ENCODE peak calls at places on chromosomes 16 and 17, in six cellular contexts. W is foreskin fibroblast, B is brain microvascular endothelial cell, E is K562, N is PC-3, C is fibroblast of pulmonary artery. R is an unnamed sample.

GRCh38 chr17:42199411-42200011 is 5.2 kb upstream of the GHDC start:
- DNase-seq in E (peak; percentile 54), W (no peak), N (no peak), B (no peak), C (no peak), R (no peak)

GRCh38 chr17:16407911-16408588 is 7.3 kb upstream of the TRPV2 start:
- DNase-seq in W (peak; percentile 59), B (peak; percentile 52), E (peak; percentile 74), C (peak; percentile 63), N (peak; percentile 47), R (no peak)

GRCh38 chr17:61248399-61248798 is 151.2 kb upstream of the TBX2 start:
- DNase-seq in N (peak; percentile 25), E (no peak), W (peak; percentile 60), C (peak; percentile 34), B (no peak), R (no peak)

GRCh38 chr17:30291571-30292489 is at the start of gene BLMH:
- DNase-seq in W (peak; percentile 86), C (peak; percentile 84), N (peak; percentile 70), B (peak; percentile 56), E (peak; percentile 89), R (no peak)

GRCh38 chr17:83195330-83196087 is 116.1 kb downstream of the METRNL start:
- DNase-seq in B (no peak), W (peak; percentile 51), N (no peak), E (no peak), C (peak; percentile 21), R (no peak)

GRCh38 chr16:51306116-51306515 is 155.0 kb upstream of the SALL1 start:
- DNase-seq in N (no peak), B (no peak), W (peak; percentile 29), C (no peak), E (no peak), R (no peak)

GRCh38 chr16:55703003-55704001 is 47.5 kb downstream of the SLC6A2 start:
- DNase-seq in W (peak; percentile 27), E (peak; percentile 56), N (peak; percentile 61), B (peak; percentile 60), C (peak; percentile 86), R (peak; percentile 32)

GRCh38 chr17:61211233-61211632 is 188.4 kb upstream of the TBX2 start:
- DNase-seq in E (no peak), B (no peak), W (no peak), C (no peak), N (no peak), R (no peak)

GRCh38 chr17:78653382-78653781 is 76.2 kb upstream of the DNAH17 start:
- DNase-seq in B (peak; percentile 53), C (peak; percentile 49), N (peak; percentile 58), W (no peak), E (no peak), R (no peak)

GRCh38 chr16:22353188-22353919 is 21.1 kb downstream of the CDR2 start:
- DNase-seq in C (peak; percentile 80), N (peak; percentile 55), B (peak; percentile 62), E (peak; percentile 68), W (peak; percentile 56), R (no peak)

GRCh38 chr17:47967607-47968252 is 3.2 kb upstream of the CDK5RAP3 start:
- DNase-seq in C (peak; percentile 70), B (peak; percentile 75), W (peak; percentile 84), N (peak; percentile 98), E (no peak), R (no peak)

GRCh38 chr16:22189473-22190168 is 16.5 kb upstream of the EEF2K start:
- DNase-seq in E (no peak), W (peak; percentile 34), C (peak; percentile 46), B (no peak), N (peak; percentile 41), R (peak; percentile 39)

GRCh38 chr17:83005639-83006038 is 73.8 kb upstream of the METRNL start:
- DNase-seq in E (no peak), C (no peak), B (no peak), W (no peak), N (no peak), R (no peak)

GRCh38 chr17:7311110-7311698 is 3.8 kb downstream of the EIF5A start:
- DNase-seq in C (no peak), E (no peak), N (no peak), W (no peak), B (no peak), R (no peak)

GRCh38 chr17:7313890-7314718 is 1.1 kb downstream of the GPS2 start:
- DNase-seq in N (peak; percentile 6), W (peak; percentile 39), E (peak; percentile 34), C (no peak), B (peak; percentile 10), R (no peak)

GRCh38 chr17:7312432-7313027 is 2.6 kb downstream of the GPS2 start:
- DNase-seq in N (no peak), C (no peak), W (no peak), E (no peak), B (no peak), R (no peak)

GRCh38 chr17:7314719-7315569 is at the start of gene GPS2:
- DNase-seq in C (peak; percentile 76), W (peak; percentile 77), N (peak; percentile 83), B (peak; percentile 59), E (peak; percentile 89), R (peak; percentile 57)

DNA sequence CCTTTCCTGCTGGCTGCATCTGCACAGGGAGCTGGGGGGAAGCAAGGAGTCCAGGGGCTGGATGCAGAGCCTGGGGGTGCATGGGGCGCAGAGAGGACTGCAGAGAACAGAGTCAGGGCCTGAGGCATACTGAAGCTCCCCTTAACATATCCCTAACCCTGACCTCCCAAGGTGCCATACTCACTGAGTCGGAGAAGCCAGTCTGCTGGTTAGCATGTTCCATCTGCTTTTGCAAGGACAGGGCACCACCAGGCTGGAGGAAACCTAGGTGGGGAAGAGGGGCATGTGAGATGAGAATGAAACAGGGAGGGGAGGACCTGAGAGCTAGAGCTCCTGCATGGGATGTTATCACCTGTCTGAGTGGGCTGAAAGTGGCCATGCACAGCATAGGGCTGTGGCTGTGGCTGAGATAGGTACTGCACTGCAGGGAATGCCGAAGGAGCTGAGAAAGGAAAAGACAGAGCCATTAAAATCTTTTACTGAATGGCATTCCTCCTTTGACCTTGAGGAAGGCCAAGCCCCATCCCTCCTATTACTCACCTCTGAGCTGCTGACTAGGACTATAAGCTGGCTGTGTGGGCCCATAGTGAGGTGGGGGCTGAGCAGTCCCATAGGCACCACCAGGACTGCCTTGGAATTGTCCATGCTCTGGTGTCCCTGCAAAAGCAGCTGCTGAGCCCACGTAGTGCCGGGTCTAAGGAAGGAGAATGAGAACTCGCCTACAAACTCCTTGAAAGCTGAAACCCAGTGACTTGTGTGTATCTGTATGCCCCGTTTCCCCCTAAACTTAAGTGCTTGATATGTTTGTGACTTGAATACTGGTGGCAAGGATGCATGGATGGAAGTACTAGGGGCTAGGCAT is 1.9 kb downstream of the GPS2 start:
- DNase-seq in W (peak; percentile 11), N (peak; percentile 37), E (peak; percentile 51), C (no peak), B (no peak), R (no peak)
- TF ChIP-seq CTCF in W (no peak), N (no peak), E (peak; percentile 24), C (no peak), B (peak; percentile 39), R (no peak)

GRCh38 chr17:38741853-38742421 is 6.2 kb downstream of the PCGF2 start:
- DNase-seq in N (no peak), C (no peak), W (no peak), E (no peak), B (no peak), R (peak; percentile 79)

GRCh38 chr17:38741443-38741842 is 6.7 kb downstream of the PCGF2 start:
- DNase-seq in E (no peak), C (no peak), N (no peak), W (no peak), B (no peak), R (no peak)

GRCh38 chr17:38745545-38745944 is 2.6 kb downstream of the PCGF2 start:
- DNase-seq in B (no peak), N (no peak), C (no peak), W (no peak), E (peak; percentile 41), R (no peak)

GRCh38 chr17:38742431-38743308 is 5.5 kb downstream of the PCGF2 start:
- DNase-seq in E (no peak), W (peak; percentile 78), B (peak; percentile 96), C (peak; percentile 96), N (no peak), R (no peak)

DNA sequence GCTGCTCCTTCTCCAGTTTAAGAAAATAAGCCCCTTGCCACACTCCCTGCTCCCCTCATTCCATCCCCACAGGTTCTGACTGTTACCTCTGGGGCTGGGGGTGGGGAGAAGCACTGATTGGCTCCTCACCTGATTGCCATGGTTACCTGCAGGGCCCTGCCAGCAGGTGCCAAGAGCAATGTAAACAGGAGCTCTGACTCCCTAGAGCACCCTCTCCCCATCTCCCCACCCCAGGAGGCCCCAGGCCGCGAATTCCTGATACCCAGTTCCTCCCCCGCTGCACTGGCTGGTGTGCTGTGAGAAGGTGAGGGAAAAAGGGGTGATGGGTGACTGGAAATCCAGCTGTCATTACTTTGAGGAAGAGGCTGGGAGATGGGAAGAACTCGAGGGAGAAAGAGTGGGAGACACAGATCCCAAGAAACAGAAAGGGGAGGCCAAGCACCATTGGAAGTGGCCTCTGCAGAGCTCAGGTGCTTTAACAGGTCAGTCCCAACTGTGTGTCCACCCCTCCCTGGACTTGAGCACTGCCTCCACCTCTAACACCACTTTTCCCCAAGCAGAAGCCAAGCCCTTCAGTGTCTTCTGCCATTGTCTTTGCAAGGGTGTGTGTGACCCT is 4.5 kb downstream of the PCGF2 start:
- DNase-seq in E (no peak), N (no peak), B (no peak), W (no peak), C (no peak), R (no peak)
- H3K4me3 ChIP-seq in E (no peak overlapping the region), N (no peak overlapping the region), B (no peak overlapping the region), W (no peak overlapping the region), C (no peak overlapping the region), R (peak overlapping the region; percentile 22)

DNA sequence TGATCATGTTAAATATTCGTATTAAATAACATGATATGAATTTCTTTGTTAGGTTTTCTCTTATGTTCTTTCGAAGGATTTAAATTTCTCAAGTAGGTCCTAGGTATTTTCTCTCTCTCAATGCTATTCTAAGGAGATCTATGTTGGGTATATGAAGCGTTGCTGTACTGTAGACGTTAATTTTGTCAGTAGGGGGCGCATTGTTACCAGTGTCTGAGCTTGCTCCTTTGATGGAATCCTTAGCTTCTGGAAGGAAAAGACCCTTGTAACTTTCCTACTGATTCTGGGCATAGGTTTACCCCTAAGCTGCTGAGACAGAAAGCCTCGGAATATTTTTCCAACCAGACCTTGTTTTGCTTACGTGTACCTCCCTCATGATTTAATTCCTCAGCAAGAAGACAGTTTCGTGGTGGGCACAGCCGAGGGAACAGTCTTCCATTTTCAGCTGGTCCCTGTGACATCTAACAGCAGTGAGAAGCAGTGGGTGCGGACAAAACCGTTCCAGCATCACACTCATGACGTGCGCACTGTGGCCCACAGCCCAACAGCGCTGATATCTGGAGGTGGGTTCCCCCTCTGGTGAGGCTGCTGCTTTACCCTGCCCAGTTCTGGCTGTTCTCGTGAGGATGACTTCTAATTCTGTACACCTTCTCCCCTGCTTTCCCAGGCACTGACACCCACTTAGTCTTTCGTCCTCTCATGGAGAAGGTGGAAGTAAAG is 17.9 kb downstream of the UTP4 start:
- DNase-seq in N (peak; percentile 74), B (peak; percentile 78), W (peak; percentile 67), E (peak; percentile 76), C (peak; percentile 90), R (peak; percentile 43)
- TF ChIP-seq CTCF in N (peak; percentile 82), B (peak; percentile 76), W (peak; percentile 71), E (peak; percentile 78), C (peak; percentile 86), R (peak; percentile 73)

DNA sequence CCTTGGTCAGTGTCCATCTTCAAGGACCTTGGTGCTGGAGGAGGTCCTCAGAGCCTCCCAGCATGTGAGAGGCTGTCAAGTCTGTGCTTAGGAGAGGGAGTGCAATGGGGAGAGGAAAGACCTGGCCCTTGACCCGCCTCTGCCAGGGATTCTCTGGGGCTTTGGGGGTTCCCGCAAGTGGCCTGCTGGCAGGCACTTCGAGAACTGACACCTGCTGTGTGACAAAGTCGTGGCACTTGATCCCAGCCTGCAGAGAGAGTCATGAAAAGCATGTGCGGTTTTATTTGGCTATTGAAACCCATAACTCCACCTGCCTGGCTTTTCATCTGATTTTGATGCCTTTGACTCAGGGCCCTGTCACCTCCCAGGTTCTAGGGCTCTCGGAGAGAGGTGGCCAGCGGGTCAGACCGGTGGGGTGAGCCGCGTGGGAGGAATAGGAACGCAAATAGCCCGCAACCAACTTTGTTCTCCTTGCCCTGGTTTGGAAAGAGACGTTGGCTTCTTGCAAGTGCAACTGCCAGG is 42.8 kb upstream of the GSE1 start:
- DNase-seq in E (peak; percentile 54), C (no peak), W (no peak), B (no peak), N (peak; percentile 87), R (peak; percentile 69)
- H3K4me3 ChIP-seq in E (peak overlapping the region; percentile 40), C (no peak overlapping the region), W (no peak overlapping the region), B (no peak overlapping the region), N (no peak overlapping the region), R (peak overlapping the region; percentile 8)

R was measured in LNCaP clone FGC.